ENCODE peak calls at places on chromosomes 3 and 15, in five cellular contexts. Y, J, O, C and E are unnamed samples.

GRCh38 chr15:81992523-81992922 is 53.3 kb downstream of the MEX3B start:
- DNase-seq in O (no peak), C (no peak), J (no peak), Y (no peak), E (no peak)

GRCh38 chr15:75578206-75578947 is 738 bp downstream of the PTPN9 start:
- DNase-seq in Y (peak; percentile 14), O (no peak), C (peak; percentile 47), J (peak; percentile 62), E (peak; percentile 18)

GRCh38 chr15:96774216-96774615 is 443.7 kb downstream of the NR2F2 start:
- DNase-seq in O (no peak), J (no peak), Y (no peak), C (no peak), E (no peak)

GRCh38 chr3:113531826-113532697 is at the start of gene SIDT1:
- DNase-seq in Y (peak; percentile 32), C (peak; percentile 12), O (no peak), J (peak; percentile 54), E (peak; percentile 35)

GRCh38 chr3:23129817-23130216 is 73.3 kb upstream of the UBE2E2 start:
- DNase-seq in Y (peak; percentile 34), J (no peak), O (no peak), C (no peak), E (no peak)

GRCh38 chr15:89003865-89004725 is 84.2 kb upstream of the ABHD2 start:
- DNase-seq in O (peak; percentile 73), J (no peak), Y (no peak), C (peak; percentile 45), E (peak; percentile 27)

GRCh38 chr15:49383266-49383665 is 39.8 kb upstream of the FGF7 start:
- DNase-seq in C (no peak), J (no peak), Y (no peak), O (peak; percentile 75), E (peak; percentile 53)

GRCh38 chr15:67707520-67708283 is 117.6 kb upstream of the SKOR1 start:
- DNase-seq in Y (no peak), J (no peak), O (peak; percentile 5), C (no peak), E (no peak)

GRCh38 chr3:51712511-51712931 is 5.7 kb downstream of the GRM2 start:
- DNase-seq in O (no peak), J (no peak), C (no peak), Y (no peak), E (no peak)

GRCh38 chr3:47265725-47266480 is 16.7 kb downstream of the KIF9 start:
- DNase-seq in Y (no peak), J (no peak), C (no peak), O (peak; percentile 18), E (no peak)

GRCh38 chr15:40379853-40380252 is 2.7 kb upstream of the KNSTRN start:
- DNase-seq in J (peak; percentile 85), O (peak; percentile 99), C (no peak), Y (peak; percentile 87), E (peak; percentile 98)

GRCh38 chr3:183576487-183577107 is 21.1 kb upstream of the KLHL6 start:
- DNase-seq in C (no peak), Y (no peak), O (no peak), J (no peak), E (no peak)

GRCh38 chr15:50873935-50874353 is 34.5 kb upstream of the AP4E1 start:
- DNase-seq in Y (no peak), J (no peak), O (no peak), C (no peak), E (no peak)

DNA sequence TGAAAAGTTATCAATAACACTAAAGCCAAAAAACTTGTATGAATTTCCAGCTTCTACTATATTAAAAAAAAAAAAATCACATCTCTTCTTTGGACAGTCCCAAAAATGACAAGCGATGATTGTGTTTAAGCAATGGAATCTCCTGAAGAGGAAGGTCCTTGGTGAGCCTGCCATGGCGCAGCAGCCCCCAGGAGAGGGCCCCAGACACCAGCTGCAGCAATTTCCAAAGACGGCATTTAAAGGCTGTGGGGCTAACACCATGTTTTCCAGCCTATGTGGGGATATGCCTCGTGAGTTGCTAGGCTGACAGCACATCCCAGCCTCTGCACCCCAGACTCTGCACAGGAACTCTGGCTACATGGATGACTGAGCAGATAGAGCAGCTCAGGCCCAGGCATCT is 14.7 kb downstream of the SKIC8 start:
- DNase-seq in C (no peak), J (no peak), Y (no peak), O (no peak), E (no peak)
- TF ChIP-seq CTCF in C (no peak), J (no peak), Y (no peak), O (no peak), E (peak; percentile 11)

GRCh38 chr15:44971036-44971435 is 14.5 kb downstream of the TERB2 start:
- DNase-seq in Y (no peak), J (no peak), C (no peak), O (no peak), E (no peak)

DNA sequence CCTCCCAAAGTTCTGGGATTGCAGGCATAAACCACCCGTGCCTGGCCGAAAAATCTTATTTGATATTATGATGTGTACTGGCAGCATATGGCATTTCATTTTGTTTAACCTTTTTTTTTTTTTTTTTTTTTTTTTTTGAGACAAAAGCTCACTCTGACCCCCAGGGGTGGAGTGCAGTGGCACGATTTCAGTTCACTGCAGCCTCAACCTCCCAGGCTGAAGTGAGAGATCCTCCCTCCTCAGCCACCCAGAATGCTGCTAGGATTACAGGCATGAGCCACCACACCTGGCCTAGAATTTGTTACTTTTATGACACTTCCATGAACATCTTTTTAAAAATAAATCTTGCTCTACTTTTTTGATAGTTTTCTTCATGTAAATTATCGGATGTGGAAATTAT is 12.0 kb downstream of the TERB2 start:
- DNase-seq in O (no peak), J (no peak), C (no peak), Y (no peak), E (no peak)
- TF ChIP-seq CTCF in O (no peak), J (no peak), C (no peak), Y (no peak), E (no peak)

DNA sequence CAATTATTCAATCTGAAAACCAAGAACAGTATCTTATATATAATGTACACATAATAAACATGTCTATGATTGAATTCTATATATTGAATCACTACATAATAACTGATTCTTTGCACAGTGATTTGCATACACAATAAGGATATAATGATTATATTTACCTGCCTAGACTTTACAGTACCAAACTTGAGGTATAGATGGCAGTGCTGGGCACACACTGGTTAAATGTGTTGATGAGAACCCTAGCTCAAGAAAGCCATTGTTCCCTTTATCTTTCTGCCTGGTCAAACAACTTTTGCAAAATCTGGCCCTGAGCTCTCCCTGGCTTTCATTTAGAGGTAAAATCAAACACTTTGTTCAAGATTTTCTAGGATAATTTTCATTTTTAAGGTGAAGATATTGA is 697.7 kb downstream of the TUSC7 start:
- DNase-seq in C (no peak), Y (peak; percentile 1), J (no peak), O (peak; percentile 27), E (peak; percentile 35)
- TF ChIP-seq CTCF in C (peak; percentile 41), Y (peak; percentile 47), J (no peak), O (peak; percentile 34), E (peak; percentile 42)

DNA sequence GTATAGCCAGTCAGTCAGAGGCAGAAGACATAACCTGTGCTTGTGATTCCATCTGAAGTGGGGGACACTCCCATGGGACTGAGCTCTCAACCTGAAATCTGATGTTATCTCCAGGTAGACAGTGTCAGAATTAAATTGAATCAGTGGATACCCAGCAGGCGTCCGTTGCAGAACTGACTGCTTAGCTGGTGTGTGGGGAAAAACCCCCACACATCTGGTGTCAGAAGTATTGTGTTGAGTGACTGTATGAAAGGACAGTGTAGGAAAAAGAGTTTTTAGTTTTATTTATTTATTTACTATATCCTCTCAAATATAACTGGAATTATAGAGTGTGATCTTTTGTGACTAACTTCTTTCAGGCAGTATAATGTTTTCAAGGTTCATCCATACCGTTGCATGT is 10.4 kb downstream of the KPNA4 start:
- DNase-seq in Y (no peak), C (no peak), J (no peak), O (no peak), E (no peak)
- TF ChIP-seq CTCF in Y (no peak), C (no peak), J (no peak), O (no peak), E (no peak)

GRCh38 chr15:42313463-42313862 is 40.2 kb upstream of the TMEM87A start:
- DNase-seq in C (no peak), J (no peak), O (no peak), Y (no peak), E (no peak)
- TF ChIP-seq CTCF in C (no peak), J (no peak), O (no peak), Y (no peak), E (no peak)

DNA sequence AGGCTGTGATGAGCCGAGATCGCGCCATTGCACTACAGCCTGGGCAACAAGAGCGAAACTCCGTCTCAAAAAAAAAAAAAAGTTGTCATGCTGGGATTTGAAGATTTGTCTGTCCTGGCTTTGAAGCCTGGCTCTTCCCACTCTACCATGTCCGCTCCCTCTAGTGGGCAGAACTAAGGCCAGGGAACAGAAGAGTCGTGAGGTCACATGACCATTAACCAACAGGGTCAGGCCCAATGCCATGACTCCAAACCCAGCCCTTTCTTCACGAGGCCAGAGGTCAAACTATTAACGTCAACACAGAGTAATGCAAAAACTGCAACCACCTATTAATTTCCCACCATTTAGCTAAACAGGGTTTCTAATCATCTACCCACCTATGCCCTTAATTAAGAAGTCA is 212.1 kb downstream of the ADAMTS17 start:
- DNase-seq in C (no peak), Y (no peak), O (no peak), J (no peak), E (no peak)
- TF ChIP-seq CTCF in C (no peak), Y (no peak), O (no peak), J (no peak), E (no peak)

GRCh38 chr3:58560771-58561311 is 16.4 kb downstream of the FAM107A start:
- DNase-seq in Y (peak; percentile 60), J (no peak), O (peak; percentile 98), C (peak; percentile 45), E (peak; percentile 67)
- TF ChIP-seq CTCF in Y (peak; percentile 23), J (no peak), O (peak; percentile 88), C (no peak), E (peak; percentile 11)

DNA sequence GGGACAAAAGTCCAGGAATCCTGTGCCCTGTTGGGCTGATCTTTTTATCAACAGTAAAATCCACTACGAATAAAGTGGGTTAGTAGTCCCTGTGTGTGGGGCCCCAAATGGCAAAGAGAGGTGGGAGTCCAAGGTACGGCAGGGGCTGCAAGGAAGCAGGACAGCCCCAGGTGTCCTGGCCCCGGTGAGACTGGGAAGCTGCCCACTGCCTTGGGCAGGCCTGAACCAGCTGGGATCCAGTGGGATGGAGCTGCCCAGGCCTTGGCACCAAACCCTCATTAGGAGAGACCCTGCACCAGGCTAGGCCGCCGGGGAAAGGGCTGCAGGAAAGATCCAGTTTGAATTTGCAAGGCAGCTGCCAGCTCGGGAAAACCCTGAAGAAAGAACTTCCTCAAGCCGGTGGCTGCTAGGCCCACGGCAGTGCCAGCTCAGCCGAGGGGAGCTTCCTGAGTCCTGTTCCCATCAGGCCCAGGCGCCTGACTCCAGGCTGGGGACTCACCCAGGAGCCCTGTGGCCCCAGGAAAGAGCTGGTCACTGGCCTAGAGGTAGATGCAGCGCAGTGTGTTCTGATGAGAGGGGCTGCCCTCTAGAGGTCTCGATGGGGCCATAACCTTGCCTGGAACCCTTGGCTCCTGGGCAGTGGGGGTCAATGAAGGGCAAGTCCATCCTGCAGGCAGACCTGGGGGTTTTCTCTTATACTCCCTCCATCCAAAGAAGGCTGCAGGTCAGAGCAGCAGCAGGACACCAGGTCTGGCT is 14.4 kb upstream of the GNAI2 start:
- DNase-seq in Y (no peak), J (no peak), C (no peak), O (no peak), E (no peak)
- TF ChIP-seq CTCF in Y (no peak), J (no peak), C (no peak), O (no peak), E (no peak)

DNA sequence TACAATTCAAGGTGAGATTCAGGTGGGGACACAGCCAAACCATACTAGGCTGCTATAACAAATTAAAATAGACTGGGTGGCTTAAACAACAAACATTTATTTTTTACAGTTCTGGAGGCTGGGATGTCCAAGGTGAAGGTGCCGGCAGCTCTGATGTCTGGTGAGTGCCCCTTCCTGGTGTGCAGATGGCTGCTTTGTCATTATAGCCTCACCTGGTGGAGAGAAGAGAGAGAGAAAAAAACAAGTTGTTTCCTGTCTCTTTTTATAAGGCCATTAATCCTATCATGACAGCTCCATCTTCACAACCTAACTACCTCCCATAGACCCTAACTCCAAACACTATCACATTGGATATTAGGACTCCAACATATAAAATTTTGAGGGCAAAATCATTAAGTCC is 279.7 kb downstream of the ZIC1 start:
- DNase-seq in J (no peak), C (no peak), Y (no peak), O (no peak), E (no peak)
- TF ChIP-seq CTCF in J (no peak), C (no peak), Y (no peak), O (no peak), E (no peak)